ENCODE peak calls at places on chromosomes 3 and 15, in ten cellular contexts. One of them, this sample, is unnamed.
A peak's percentile ranks its signal among the peaks of the same experiment; 100 is the strongest.

GRCh38 chr3:49712166-49712565 is 7.3 kb downstream of the AMIGO3 start:
- DNase-seq in transverse colon: no peak
- DNase-seq in skeletal muscle cell: no peak
- DNase-seq in heart right ventricle: no peak
- DNase-seq in esophagus muscularis mucosa: no peak
- DNase-seq in CD4-positive, CD25-positive, alpha-beta regulatory T cell: no peak
- DNase-seq in retinal pigment epithelial cell: no peak
- DNase-seq in Caco-2: no peak
- DNase-seq in left ventricle myocardium inferior: no peak
- DNase-seq in cardiac fibroblast: no peak
- DNase-seq in this sample: no peak

GRCh38 chr3:173977747-173978146 is 580.2 kb downstream of the NLGN1 start:
- DNase-seq in left ventricle myocardium inferior: no peak
- DNase-seq in transverse colon: no peak
- DNase-seq in esophagus muscularis mucosa: no peak
- DNase-seq in CD4-positive, CD25-positive, alpha-beta regulatory T cell: no peak
- DNase-seq in skeletal muscle cell: peak; percentile 25
- DNase-seq in retinal pigment epithelial cell: no peak
- DNase-seq in Caco-2: no peak
- DNase-seq in heart right ventricle: no peak
- DNase-seq in cardiac fibroblast: no peak
- DNase-seq in this sample: no peak

GRCh38 chr3:194284351-194284750 is 66.8 kb downstream of the CPN2 start:
- DNase-seq in transverse colon: no peak
- DNase-seq in skeletal muscle cell: no peak
- DNase-seq in heart right ventricle: no peak
- DNase-seq in Caco-2: no peak
- DNase-seq in retinal pigment epithelial cell: no peak
- DNase-seq in cardiac fibroblast: no peak
- DNase-seq in esophagus muscularis mucosa: no peak
- DNase-seq in left ventricle myocardium inferior: no peak
- DNase-seq in CD4-positive, CD25-positive, alpha-beta regulatory T cell: no peak
- DNase-seq in this sample: no peak

GRCh38 chr3:25831578-25831977 is 41.7 kb downstream of the OXSM start:
- DNase-seq in esophagus muscularis mucosa: no peak
- DNase-seq in retinal pigment epithelial cell: no peak
- DNase-seq in left ventricle myocardium inferior: no peak
- DNase-seq in Caco-2: no peak
- DNase-seq in transverse colon: no peak
- DNase-seq in skeletal muscle cell: no peak
- DNase-seq in heart right ventricle: no peak
- DNase-seq in CD4-positive, CD25-positive, alpha-beta regulatory T cell: peak; percentile 21
- DNase-seq in cardiac fibroblast: peak; percentile 55
- DNase-seq in this sample: peak; percentile 75

GRCh38 chr15:27260523-27260922 is 289.5 kb downstream of the GABRG3 start:
- DNase-seq in heart right ventricle: no peak
- DNase-seq in retinal pigment epithelial cell: no peak
- DNase-seq in skeletal muscle cell: no peak
- DNase-seq in esophagus muscularis mucosa: peak; percentile 78
- DNase-seq in left ventricle myocardium inferior: no peak
- DNase-seq in cardiac fibroblast: no peak
- DNase-seq in transverse colon: no peak
- DNase-seq in CD4-positive, CD25-positive, alpha-beta regulatory T cell: no peak
- DNase-seq in Caco-2: no peak
- DNase-seq in this sample: no peak

GRCh38 chr3:33426068-33426467 is 14.1 kb downstream of the UBP1 start:
- DNase-seq in CD4-positive, CD25-positive, alpha-beta regulatory T cell: no peak
- DNase-seq in heart right ventricle: no peak
- DNase-seq in retinal pigment epithelial cell: no peak
- DNase-seq in transverse colon: no peak
- DNase-seq in esophagus muscularis mucosa: no peak
- DNase-seq in skeletal muscle cell: no peak
- DNase-seq in Caco-2: no peak
- DNase-seq in left ventricle myocardium inferior: no peak
- DNase-seq in cardiac fibroblast: no peak
- DNase-seq in this sample: peak; percentile 47

GRCh38 chr3:156291269-156292123 is 171.1 kb downstream of the KCNAB1 start:
- DNase-seq in left ventricle myocardium inferior: peak; percentile 15
- DNase-seq in transverse colon: no peak
- DNase-seq in cardiac fibroblast: no peak
- DNase-seq in retinal pigment epithelial cell: no peak
- DNase-seq in CD4-positive, CD25-positive, alpha-beta regulatory T cell: peak; percentile 5
- DNase-seq in heart right ventricle: no peak
- DNase-seq in skeletal muscle cell: no peak
- DNase-seq in Caco-2: no peak
- DNase-seq in esophagus muscularis mucosa: no peak
- DNase-seq in this sample: peak; percentile 13

GRCh38 chr3:9468460-9468859 is 71.0 kb downstream of the SETD5 start:
- DNase-seq in left ventricle myocardium inferior: no peak
- DNase-seq in CD4-positive, CD25-positive, alpha-beta regulatory T cell: no peak
- DNase-seq in heart right ventricle: no peak
- DNase-seq in Caco-2: no peak
- DNase-seq in transverse colon: no peak
- DNase-seq in cardiac fibroblast: no peak
- DNase-seq in esophagus muscularis mucosa: no peak
- DNase-seq in retinal pigment epithelial cell: no peak
- DNase-seq in skeletal muscle cell: no peak
- DNase-seq in this sample: no peak

GRCh38 chr3:56494679-56495322 is 26.5 kb upstream of the ERC2 start:
- DNase-seq in retinal pigment epithelial cell: peak; percentile 51
- DNase-seq in CD4-positive, CD25-positive, alpha-beta regulatory T cell: peak; percentile 85
- DNase-seq in left ventricle myocardium inferior: peak; percentile 73
- DNase-seq in Caco-2: peak; percentile 87
- DNase-seq in skeletal muscle cell: peak; percentile 55
- DNase-seq in transverse colon: peak; percentile 73
- DNase-seq in heart right ventricle: peak; percentile 60
- DNase-seq in cardiac fibroblast: peak; percentile 86
- DNase-seq in esophagus muscularis mucosa: no peak
- DNase-seq in this sample: peak; percentile 90

GRCh38 chr3:107680698-107681097 is 157.9 kb downstream of the BBX start:
- DNase-seq in CD4-positive, CD25-positive, alpha-beta regulatory T cell: no peak
- DNase-seq in retinal pigment epithelial cell: no peak
- DNase-seq in Caco-2: no peak
- DNase-seq in transverse colon: no peak
- DNase-seq in skeletal muscle cell: no peak
- DNase-seq in cardiac fibroblast: peak; percentile 40
- DNase-seq in heart right ventricle: no peak
- DNase-seq in left ventricle myocardium inferior: no peak
- DNase-seq in esophagus muscularis mucosa: no peak
- DNase-seq in this sample: peak; percentile 54

GRCh38 chr3:196639517-196640500 is at the start of gene NRROS:
- DNase-seq in cardiac fibroblast: peak; percentile 67
- DNase-seq in left ventricle myocardium inferior: peak; percentile 74
- DNase-seq in heart right ventricle: peak; percentile 64
- DNase-seq in Caco-2: peak; percentile 53
- DNase-seq in esophagus muscularis mucosa: no peak
- DNase-seq in retinal pigment epithelial cell: no peak
- DNase-seq in transverse colon: peak; percentile 81
- DNase-seq in skeletal muscle cell: no peak
- DNase-seq in CD4-positive, CD25-positive, alpha-beta regulatory T cell: peak; percentile 88
- DNase-seq in this sample: peak; percentile 58

DNA sequence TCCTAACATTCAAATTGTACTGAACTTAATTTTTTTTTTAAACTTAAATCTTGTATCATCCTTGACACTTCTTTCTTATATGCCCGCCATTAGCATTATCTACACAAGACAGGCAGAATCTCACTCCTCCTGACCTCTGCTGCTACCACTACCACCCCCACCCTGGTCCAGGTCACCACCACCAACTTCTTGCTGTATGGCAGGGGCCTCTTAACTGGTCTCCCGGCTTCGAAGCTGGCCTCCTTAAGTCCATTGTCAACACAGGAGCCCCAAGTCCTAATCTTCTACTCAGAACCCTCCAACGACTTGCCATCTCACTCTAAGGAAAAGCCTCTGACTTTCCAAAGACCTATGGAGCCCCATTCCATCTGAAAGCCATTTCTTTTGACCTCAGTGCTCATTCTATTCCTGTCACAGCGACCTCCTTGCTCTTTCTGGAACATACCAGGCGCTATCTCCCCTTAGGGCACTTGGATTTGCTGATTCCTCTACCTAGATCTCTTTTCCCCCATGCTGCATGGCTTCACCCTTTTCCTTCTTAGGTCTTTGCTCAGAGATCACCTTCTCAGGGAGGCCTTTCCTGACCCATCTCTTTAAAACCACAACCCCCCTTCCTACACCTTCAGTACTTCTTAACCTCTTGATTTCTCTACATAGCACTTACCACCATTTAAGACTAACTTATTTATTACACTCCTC is 2.6 kb downstream of the PRC1 start:
- DNase-seq in skeletal muscle cell: no peak
- DNase-seq in heart right ventricle: no peak
- DNase-seq in left ventricle myocardium inferior: no peak
- DNase-seq in esophagus muscularis mucosa: no peak
- DNase-seq in CD4-positive, CD25-positive, alpha-beta regulatory T cell: peak; percentile 16
- DNase-seq in retinal pigment epithelial cell: no peak
- DNase-seq in Caco-2: no peak
- DNase-seq in cardiac fibroblast: no peak
- DNase-seq in transverse colon: no peak
- DNase-seq in this sample: no peak
- H3K4me3 ChIP-seq in skeletal muscle cell: no peak overlapping the region
- H3K4me3 ChIP-seq in heart right ventricle: no peak overlapping the region
- H3K4me3 ChIP-seq in left ventricle myocardium inferior: no peak overlapping the region
- H3K4me3 ChIP-seq in esophagus muscularis mucosa: no peak overlapping the region
- H3K4me3 ChIP-seq in CD4-positive, CD25-positive, alpha-beta regulatory T cell: no peak overlapping the region
- H3K4me3 ChIP-seq in retinal pigment epithelial cell: no peak overlapping the region
- H3K4me3 ChIP-seq in Caco-2: no peak overlapping the region
- H3K4me3 ChIP-seq in cardiac fibroblast: no peak overlapping the region
- H3K4me3 ChIP-seq in transverse colon: no peak overlapping the region
- H3K4me3 ChIP-seq in this sample: no peak overlapping the region

DNA sequence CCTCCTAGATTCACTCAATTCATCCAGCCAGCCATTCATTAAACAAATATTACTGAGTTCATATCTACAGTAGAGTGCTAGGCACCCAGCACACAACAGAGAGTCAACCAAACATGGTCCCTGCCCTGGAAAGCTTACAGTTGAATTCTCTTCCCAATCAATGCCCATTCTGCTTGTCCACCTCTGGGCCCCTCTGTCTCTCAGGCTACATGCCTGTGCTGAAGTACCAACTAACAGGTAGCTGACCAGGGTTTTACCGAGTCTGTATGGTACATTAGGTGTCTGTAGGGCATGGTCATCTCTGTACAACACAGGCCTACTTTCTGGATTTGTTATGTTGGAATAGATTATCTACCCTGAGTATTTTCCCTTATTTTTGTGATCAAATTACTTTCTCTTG is 23.3 kb downstream of the PLD1 start:
- DNase-seq in esophagus muscularis mucosa: no peak
- DNase-seq in retinal pigment epithelial cell: no peak
- DNase-seq in heart right ventricle: no peak
- DNase-seq in Caco-2: no peak
- DNase-seq in transverse colon: no peak
- DNase-seq in skeletal muscle cell: no peak
- DNase-seq in CD4-positive, CD25-positive, alpha-beta regulatory T cell: no peak
- DNase-seq in left ventricle myocardium inferior: no peak
- DNase-seq in cardiac fibroblast: no peak
- DNase-seq in this sample: no peak
- H3K4me3 ChIP-seq in esophagus muscularis mucosa: no peak overlapping the region
- H3K4me3 ChIP-seq in retinal pigment epithelial cell: no peak overlapping the region
- H3K4me3 ChIP-seq in heart right ventricle: no peak overlapping the region
- H3K4me3 ChIP-seq in Caco-2: no peak overlapping the region
- H3K4me3 ChIP-seq in transverse colon: no peak overlapping the region
- H3K4me3 ChIP-seq in skeletal muscle cell: no peak overlapping the region
- H3K4me3 ChIP-seq in CD4-positive, CD25-positive, alpha-beta regulatory T cell: no peak overlapping the region
- H3K4me3 ChIP-seq in left ventricle myocardium inferior: no peak overlapping the region
- H3K4me3 ChIP-seq in cardiac fibroblast: no peak overlapping the region
- H3K4me3 ChIP-seq in this sample: no peak overlapping the region

GRCh38 chr3:187737401-187738088 is 7.7 kb downstream of the BCL6 start:
- DNase-seq in CD4-positive, CD25-positive, alpha-beta regulatory T cell: peak; percentile 61
- DNase-seq in skeletal muscle cell: no peak
- DNase-seq in transverse colon: peak; percentile 77
- DNase-seq in left ventricle myocardium inferior: peak; percentile 79
- DNase-seq in heart right ventricle: peak; percentile 81
- DNase-seq in Caco-2: no peak
- DNase-seq in esophagus muscularis mucosa: peak; percentile 94
- DNase-seq in cardiac fibroblast: peak; percentile 86
- DNase-seq in retinal pigment epithelial cell: no peak
- DNase-seq in this sample: peak; percentile 84

GRCh38 chr3:187736418-187736871 is 8.8 kb downstream of the BCL6 start:
- DNase-seq in retinal pigment epithelial cell: no peak
- DNase-seq in transverse colon: no peak
- DNase-seq in Caco-2: no peak
- DNase-seq in heart right ventricle: no peak
- DNase-seq in cardiac fibroblast: peak; percentile 68
- DNase-seq in CD4-positive, CD25-positive, alpha-beta regulatory T cell: no peak
- DNase-seq in left ventricle myocardium inferior: no peak
- DNase-seq in skeletal muscle cell: no peak
- DNase-seq in esophagus muscularis mucosa: no peak
- DNase-seq in this sample: peak; percentile 69

GRCh38 chr3:187735383-187735782 is 9.9 kb downstream of the BCL6 start:
- DNase-seq in cardiac fibroblast: no peak
- DNase-seq in skeletal muscle cell: no peak
- DNase-seq in esophagus muscularis mucosa: no peak
- DNase-seq in retinal pigment epithelial cell: no peak
- DNase-seq in left ventricle myocardium inferior: no peak
- DNase-seq in transverse colon: no peak
- DNase-seq in CD4-positive, CD25-positive, alpha-beta regulatory T cell: no peak
- DNase-seq in heart right ventricle: no peak
- DNase-seq in Caco-2: no peak
- DNase-seq in this sample: peak; percentile 15

GRCh38 chr3:187734841-187735240 is 10.4 kb downstream of the BCL6 start:
- DNase-seq in esophagus muscularis mucosa: no peak
- DNase-seq in CD4-positive, CD25-positive, alpha-beta regulatory T cell: no peak
- DNase-seq in cardiac fibroblast: no peak
- DNase-seq in retinal pigment epithelial cell: no peak
- DNase-seq in Caco-2: no peak
- DNase-seq in heart right ventricle: no peak
- DNase-seq in left ventricle myocardium inferior: no peak
- DNase-seq in skeletal muscle cell: no peak
- DNase-seq in transverse colon: no peak
- DNase-seq in this sample: peak; percentile 36

GRCh38 chr3:187735837-187736236 is 9.4 kb downstream of the BCL6 start:
- DNase-seq in retinal pigment epithelial cell: no peak
- DNase-seq in esophagus muscularis mucosa: no peak
- DNase-seq in CD4-positive, CD25-positive, alpha-beta regulatory T cell: no peak
- DNase-seq in Caco-2: no peak
- DNase-seq in cardiac fibroblast: no peak
- DNase-seq in heart right ventricle: no peak
- DNase-seq in skeletal muscle cell: no peak
- DNase-seq in left ventricle myocardium inferior: no peak
- DNase-seq in transverse colon: no peak
- DNase-seq in this sample: no peak
- H3K4me3 ChIP-seq in retinal pigment epithelial cell: no peak overlapping the region
- H3K4me3 ChIP-seq in esophagus muscularis mucosa: peak overlapping the region; percentile 3
- H3K4me3 ChIP-seq in CD4-positive, CD25-positive, alpha-beta regulatory T cell: no peak overlapping the region
- H3K4me3 ChIP-seq in Caco-2: no peak overlapping the region
- H3K4me3 ChIP-seq in cardiac fibroblast: no peak overlapping the region
- H3K4me3 ChIP-seq in heart right ventricle: no peak overlapping the region
- H3K4me3 ChIP-seq in skeletal muscle cell: no peak overlapping the region
- H3K4me3 ChIP-seq in left ventricle myocardium inferior: peak overlapping the region; percentile 88
- H3K4me3 ChIP-seq in transverse colon: no peak overlapping the region
- H3K4me3 ChIP-seq in this sample: no peak overlapping the region

DNA sequence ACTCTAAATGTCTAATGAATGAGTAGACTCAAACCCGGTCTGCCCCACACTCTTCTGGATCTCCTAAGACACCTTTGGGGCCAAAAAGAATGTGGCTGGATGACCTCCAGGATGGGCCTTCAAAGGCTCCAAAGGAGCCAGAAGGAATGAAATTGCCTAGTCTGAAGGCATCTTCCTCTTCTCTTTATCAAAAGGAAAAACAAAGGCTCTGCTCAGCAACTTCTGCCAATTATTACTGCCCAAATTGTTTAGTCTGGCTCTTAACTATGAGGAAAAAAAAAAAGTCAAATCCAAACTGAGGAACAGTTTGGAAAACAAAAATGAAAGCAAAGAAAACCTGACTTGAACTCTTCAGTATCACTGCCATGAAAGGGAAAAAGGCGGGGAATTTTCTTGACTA is 156.1 kb downstream of the STT3B start:
- DNase-seq in left ventricle myocardium inferior: no peak
- DNase-seq in CD4-positive, CD25-positive, alpha-beta regulatory T cell: no peak
- DNase-seq in transverse colon: no peak
- DNase-seq in Caco-2: no peak
- DNase-seq in retinal pigment epithelial cell: no peak
- DNase-seq in heart right ventricle: no peak
- DNase-seq in cardiac fibroblast: peak; percentile 13
- DNase-seq in skeletal muscle cell: no peak
- DNase-seq in esophagus muscularis mucosa: no peak
- DNase-seq in this sample: no peak
- H3K4me3 ChIP-seq in left ventricle myocardium inferior: no peak overlapping the region
- H3K4me3 ChIP-seq in CD4-positive, CD25-positive, alpha-beta regulatory T cell: no peak overlapping the region
- H3K4me3 ChIP-seq in transverse colon: no peak overlapping the region
- H3K4me3 ChIP-seq in Caco-2: no peak overlapping the region
- H3K4me3 ChIP-seq in retinal pigment epithelial cell: no peak overlapping the region
- H3K4me3 ChIP-seq in heart right ventricle: no peak overlapping the region
- H3K4me3 ChIP-seq in cardiac fibroblast: no peak overlapping the region
- H3K4me3 ChIP-seq in skeletal muscle cell: no peak overlapping the region
- H3K4me3 ChIP-seq in esophagus muscularis mucosa: no peak overlapping the region
- H3K4me3 ChIP-seq in this sample: no peak overlapping the region